ENCODE peak calls at places on chromosomes 5 and 9, in five cellular contexts. One of them, this sample, is unnamed.

GRCh38 chr5:145283101-145283500 is 552.0 kb downstream of the PRELID2 start:
- DNase-seq in IMR-90: no peak
- DNase-seq in cardiac muscle cell: peak; percentile 16
- DNase-seq in NT2/D1: no peak
- DNase-seq in HAP-1: no peak
- DNase-seq in this sample: no peak

GRCh38 chr5:154397652-154398406 is 48.0 kb upstream of the SAP30L start:
- DNase-seq in IMR-90: no peak
- DNase-seq in HAP-1: peak; percentile 41
- DNase-seq in NT2/D1: no peak
- DNase-seq in cardiac muscle cell: no peak
- DNase-seq in this sample: no peak

GRCh38 chr5:127854520-127854919 is 151.3 kb downstream of the CCDC192 start:
- DNase-seq in NT2/D1: no peak
- DNase-seq in IMR-90: no peak
- DNase-seq in HAP-1: no peak
- DNase-seq in cardiac muscle cell: no peak
- DNase-seq in this sample: no peak

GRCh38 chr5:149497357-149497756 is 53.9 kb downstream of the CSNK1A1 start:
- DNase-seq in NT2/D1: no peak
- DNase-seq in cardiac muscle cell: peak; percentile 93
- DNase-seq in IMR-90: peak; percentile 98
- DNase-seq in HAP-1: no peak
- DNase-seq in this sample: no peak

GRCh38 chr9:106755727-106756126 is 107.2 kb upstream of the ZNF462 start:
- DNase-seq in IMR-90: no peak
- DNase-seq in NT2/D1: no peak
- DNase-seq in cardiac muscle cell: no peak
- DNase-seq in HAP-1: no peak
- DNase-seq in this sample: peak; percentile 64

GRCh38 chr5:159504106-159504856 is 174.0 kb upstream of the IL12B start:
- DNase-seq in IMR-90: peak; percentile 45
- DNase-seq in cardiac muscle cell: peak; percentile 29
- DNase-seq in HAP-1: no peak
- DNase-seq in NT2/D1: no peak
- DNase-seq in this sample: no peak

GRCh38 chr5:177122566-177122965 is 11.0 kb upstream of the NSD1 start:
- DNase-seq in NT2/D1: no peak
- DNase-seq in HAP-1: no peak
- DNase-seq in cardiac muscle cell: no peak
- DNase-seq in IMR-90: no peak
- DNase-seq in this sample: no peak

GRCh38 chr9:92963831-92964606 is 16.7 kb downstream of the FGD3 start:
- DNase-seq in cardiac muscle cell: no peak
- DNase-seq in NT2/D1: no peak
- DNase-seq in IMR-90: no peak
- DNase-seq in HAP-1: no peak
- DNase-seq in this sample: no peak

GRCh38 chr5:61120534-61120933 is 41.7 kb downstream of the SMIM15 start:
- DNase-seq in NT2/D1: no peak
- DNase-seq in HAP-1: no peak
- DNase-seq in IMR-90: peak; percentile 22
- DNase-seq in cardiac muscle cell: no peak
- DNase-seq in this sample: no peak

DNA sequence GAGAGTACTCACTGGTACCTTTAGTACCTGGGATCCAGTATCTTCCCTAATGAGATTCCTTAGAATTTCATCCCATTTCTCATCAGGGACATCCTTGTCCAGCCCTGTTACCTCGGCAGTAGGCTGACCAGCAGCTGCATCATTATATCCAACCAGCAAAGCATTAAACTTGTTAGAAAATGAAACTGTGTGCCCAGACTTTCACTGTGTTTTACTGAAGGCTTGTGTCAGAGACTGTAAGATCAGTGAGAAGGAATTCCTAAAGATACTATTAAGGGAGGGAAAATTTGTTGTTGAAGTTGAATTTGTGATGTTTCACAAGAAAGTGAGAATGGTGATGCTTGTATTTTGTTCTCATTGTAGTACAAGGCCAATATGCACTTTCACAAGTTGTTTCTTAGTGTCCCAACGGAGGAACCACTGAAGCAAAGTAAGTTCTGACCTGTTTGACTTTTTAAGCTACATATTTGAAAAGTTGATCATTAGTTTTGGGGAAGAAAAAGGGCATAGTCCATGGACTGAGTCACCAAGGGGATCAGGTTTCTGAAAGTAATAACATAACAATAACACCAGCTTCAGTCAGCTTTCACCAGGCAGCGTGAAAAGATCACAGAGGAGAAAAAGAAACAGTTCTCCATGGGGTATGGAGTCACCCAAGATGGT is 48.8 kb downstream of the GRAMD2B start:
- DNase-seq in cardiac muscle cell: no peak
- DNase-seq in HAP-1: no peak
- DNase-seq in IMR-90: peak; percentile 88
- DNase-seq in NT2/D1: no peak
- DNase-seq in this sample: no peak
- H3K36me3 ChIP-seq in cardiac muscle cell: no peaks in the 10 kb centered on the region
- H3K36me3 ChIP-seq in HAP-1: no peaks in the 10 kb centered on the region
- H3K36me3 ChIP-seq in IMR-90: peaks cover 6% of the 10 kb centered on the region
- H3K36me3 ChIP-seq in NT2/D1: peaks cover 6% of the 10 kb centered on the region
- H3K36me3 ChIP-seq in this sample: peaks cover 17% of the 10 kb centered on the region

GRCh38 chr5:32405502-32405901 is 39.0 kb downstream of the ZFR start:
- DNase-seq in cardiac muscle cell: no peak
- DNase-seq in NT2/D1: no peak
- DNase-seq in HAP-1: no peak
- DNase-seq in IMR-90: no peak
- DNase-seq in this sample: no peak

GRCh38 chr5:32403760-32404159 is 40.8 kb downstream of the ZFR start:
- DNase-seq in IMR-90: no peak
- DNase-seq in NT2/D1: no peak
- DNase-seq in cardiac muscle cell: no peak
- DNase-seq in HAP-1: no peak
- DNase-seq in this sample: no peak

GRCh38 chr5:32410630-32411029 is 33.9 kb downstream of the ZFR start:
- DNase-seq in IMR-90: no peak
- DNase-seq in cardiac muscle cell: peak; percentile 77
- DNase-seq in HAP-1: no peak
- DNase-seq in NT2/D1: no peak
- DNase-seq in this sample: no peak

DNA sequence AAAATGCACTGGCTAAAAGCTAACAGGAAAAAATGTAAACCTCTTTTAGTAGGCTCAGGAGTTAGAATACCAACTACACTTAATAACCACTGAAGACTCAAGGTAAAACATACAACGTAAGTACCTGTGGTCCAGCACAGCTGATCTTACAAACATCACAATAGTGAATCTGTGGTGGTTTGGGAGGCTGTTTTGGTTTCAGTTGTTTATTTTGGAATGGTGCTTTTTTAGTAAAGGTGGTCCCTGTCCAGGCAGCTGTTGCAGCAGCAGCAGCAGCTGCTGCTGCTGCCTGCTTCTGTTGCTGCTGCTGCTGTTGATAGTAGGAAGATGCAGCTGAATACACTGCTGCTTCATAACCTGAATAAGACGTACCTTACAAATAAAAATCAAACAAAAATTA is 37.9 kb downstream of the ZFR start:
- DNase-seq in HAP-1: no peak
- DNase-seq in IMR-90: no peak
- DNase-seq in NT2/D1: no peak
- DNase-seq in cardiac muscle cell: no peak
- DNase-seq in this sample: no peak
- H3K36me3 ChIP-seq in HAP-1: peaks cover 70% of the 10 kb centered on the region
- H3K36me3 ChIP-seq in IMR-90: peaks cover 45% of the 10 kb centered on the region
- H3K36me3 ChIP-seq in NT2/D1: peaks cover 80% of the 10 kb centered on the region
- H3K36me3 ChIP-seq in cardiac muscle cell: peaks cover 76% of the 10 kb centered on the region
- H3K36me3 ChIP-seq in this sample: peaks cover 98% of the 10 kb centered on the region

DNA sequence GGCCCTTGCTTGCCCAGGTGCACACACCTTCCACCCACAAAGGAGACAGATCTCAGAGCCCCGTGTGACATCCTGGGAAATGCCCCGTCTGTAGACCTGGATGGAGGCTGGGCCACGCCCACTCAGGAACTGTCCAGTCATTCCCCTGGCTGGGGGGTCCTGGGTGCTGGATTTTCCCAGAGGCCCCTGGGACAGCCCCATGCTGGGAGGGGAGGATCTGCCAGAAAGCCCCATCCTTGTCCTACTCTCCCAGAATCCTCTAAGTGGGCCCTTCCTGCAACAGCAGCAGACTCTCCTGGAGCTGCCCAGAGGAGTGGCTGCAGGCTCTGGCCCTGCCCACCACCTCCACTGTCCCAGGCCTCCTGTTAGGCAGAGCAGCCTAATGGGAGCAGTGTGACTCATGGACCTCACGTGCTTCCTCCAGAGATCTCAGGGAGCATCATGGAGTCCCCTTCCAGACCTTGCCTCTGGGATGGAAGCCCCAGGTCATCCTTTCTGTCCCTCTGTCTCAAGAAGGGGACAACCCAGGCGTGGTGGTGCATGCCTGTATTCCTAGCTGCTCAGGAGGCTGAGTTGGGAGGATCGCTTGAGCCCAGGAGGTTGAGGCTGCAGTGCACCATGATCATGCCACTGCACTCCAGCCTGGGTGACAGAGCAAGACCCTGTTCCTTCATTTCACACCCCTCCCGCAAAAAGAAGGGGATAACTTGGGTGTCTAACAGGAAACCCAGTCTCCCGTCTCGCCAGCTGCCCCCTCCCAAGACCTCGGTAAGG is 51.7 kb downstream of the JADE2 start:
- DNase-seq in IMR-90: peak; percentile 83
- DNase-seq in HAP-1: no peak
- DNase-seq in NT2/D1: no peak
- DNase-seq in cardiac muscle cell: peak; percentile 74
- DNase-seq in this sample: peak; percentile 45
- H3K36me3 ChIP-seq in IMR-90: peaks cover 69% of the 10 kb centered on the region
- H3K36me3 ChIP-seq in HAP-1: peaks cover 35% of the 10 kb centered on the region
- H3K36me3 ChIP-seq in NT2/D1: peaks cover 90% of the 10 kb centered on the region
- H3K36me3 ChIP-seq in cardiac muscle cell: no peaks in the 10 kb centered on the region
- H3K36me3 ChIP-seq in this sample: peaks cover 67% of the 10 kb centered on the region

GRCh38 chr9:33065157-33066076 is 11.1 kb downstream of the SMU1 start:
- DNase-seq in HAP-1: no peak
- DNase-seq in cardiac muscle cell: no peak
- DNase-seq in IMR-90: no peak
- DNase-seq in NT2/D1: no peak
- DNase-seq in this sample: no peak

DNA sequence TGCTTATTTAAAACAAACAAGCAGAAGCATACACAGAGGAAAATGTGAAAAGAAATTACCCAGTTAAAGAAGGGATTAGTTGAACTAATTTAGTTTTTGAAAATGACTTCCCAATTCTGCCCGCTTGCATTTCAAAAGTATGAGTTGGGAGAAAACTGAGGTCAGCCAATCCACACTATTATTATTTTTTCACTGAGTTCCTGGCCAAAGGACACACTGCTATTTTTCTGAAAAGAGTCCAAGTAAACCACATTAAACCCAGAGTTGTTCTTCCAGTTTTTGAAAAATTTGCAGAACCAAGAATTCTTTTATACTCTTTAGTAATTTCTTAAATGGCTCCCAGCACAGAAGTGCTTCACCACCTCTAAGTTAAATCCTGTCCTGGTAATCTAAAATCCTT is 7.5 kb downstream of the SMU1 start:
- DNase-seq in cardiac muscle cell: no peak
- DNase-seq in IMR-90: no peak
- DNase-seq in HAP-1: no peak
- DNase-seq in NT2/D1: no peak
- DNase-seq in this sample: no peak
- H3K36me3 ChIP-seq in cardiac muscle cell: peaks cover 63% of the 10 kb centered on the region
- H3K36me3 ChIP-seq in IMR-90: peaks cover 38% of the 10 kb centered on the region
- H3K36me3 ChIP-seq in HAP-1: peaks cover 74% of the 10 kb centered on the region
- H3K36me3 ChIP-seq in NT2/D1: peaks cover 93% of the 10 kb centered on the region
- H3K36me3 ChIP-seq in this sample: peaks cover 16% of the 10 kb centered on the region

This sample was measured in psoas muscle.